ENCODE peak calls at places on chromosomes 2 and 18, in eight cellular contexts. O, L, Q, E, C, Z, D and S are unnamed samples.

GRCh38 chr18:23357992-23358594 is 95.0 kb upstream of the RIOK3 start:
- DNase-seq in D (no peak), O (no peak), Z (peak; percentile 56), E (peak; percentile 39), Q (peak; percentile 63), L (peak; percentile 22), C (peak; percentile 70), S (peak; percentile 28)

GRCh38 chr2:71082402-71083252 is 14.2 kb downstream of the NAGK start:
- DNase-seq in C (no peak), D (no peak), L (no peak), Z (no peak), Q (no peak), O (no peak), E (no peak), S (no peak)

GRCh38 chr2:17069564-17069963 is 403.9 kb upstream of the CYRIA start:
- DNase-seq in L (no peak), C (no peak), E (no peak), Z (no peak), Q (no peak), D (no peak), O (no peak), S (no peak)

GRCh38 chr2:69902213-69902922 is 8.6 kb downstream of the SNRNP27 start:
- DNase-seq in L (peak; percentile 24), Q (no peak), E (no peak), D (no peak), C (no peak), O (no peak), Z (no peak), S (no peak)

GRCh38 chr2:199136681-199137080 is 321.1 kb downstream of the SATB2 start:
- DNase-seq in E (no peak), D (no peak), Q (no peak), Z (no peak), O (no peak), C (no peak), L (peak; percentile 15), S (peak; percentile 46)

GRCh38 chr18:60019463-60019840 is 119.7 kb downstream of the PMAIP1 start:
- DNase-seq in D (no peak), L (no peak), Z (no peak), O (no peak), C (no peak), Q (no peak), E (no peak), S (no peak)

GRCh38 chr2:67724261-67724660 is 327.1 kb downstream of the ETAA1 start:
- DNase-seq in O (no peak), C (no peak), Q (no peak), D (no peak), E (no peak), Z (no peak), L (no peak), S (no peak)

GRCh38 chr2:88042476-88042875 is 13.1 kb downstream of the KRCC1 start:
- DNase-seq in O (no peak), D (no peak), L (no peak), E (no peak), Z (no peak), C (no peak), Q (no peak), S (no peak)

GRCh38 chr2:135775420-135775819 is 33.8 kb downstream of the UBXN4 start:
- DNase-seq in E (no peak), Q (no peak), O (no peak), D (no peak), L (no peak), Z (no peak), C (no peak), S (peak; percentile 39)

GRCh38 chr2:38202713-38203454 is 126.9 kb upstream of the CYP1B1 start:
- DNase-seq in E (no peak), D (no peak), C (no peak), L (no peak), O (no peak), Z (no peak), Q (no peak), S (no peak)

GRCh38 chr2:64605991-64606494 is 47.7 kb downstream of the SERTAD2 start:
- DNase-seq in L (no peak), Z (no peak), E (no peak), D (no peak), Q (no peak), C (no peak), O (no peak), S (no peak)

GRCh38 chr2:190973726-190974628 is 40.0 kb downstream of the STAT1 start:
- DNase-seq in L (no peak), E (no peak), Z (no peak), Q (no peak), C (no peak), D (no peak), O (no peak), S (no peak)

GRCh38 chr2:175815537-175815936 is 186.5 kb downstream of the LNPK start:
- DNase-seq in E (no peak), O (no peak), L (no peak), Z (no peak), C (no peak), D (no peak), Q (no peak), S (no peak)
- H3K4me3 ChIP-seq in E (no peak overlapping the region), O (no peak overlapping the region), L (no peak overlapping the region), Z (no peak overlapping the region), C (no peak overlapping the region), D (no peak overlapping the region), Q (no peak overlapping the region), S (no peak overlapping the region)

GRCh38 chr2:25417715-25418369 is 76.1 kb upstream of the DNMT3A start:
- DNase-seq in Z (no peak), D (no peak), E (no peak), O (no peak), L (no peak), C (no peak), Q (no peak), S (no peak)
- TF ChIP-seq POLR2A in Z (no peak), D (no peak), E (no peak), O (no peak), L (no peak), C (no peak), Q (no peak), S (no peak)

GRCh38 chr2:43803113-43803512 is 29.3 kb downstream of the DYNC2LI1 start:
- DNase-seq in Q (no peak), E (no peak), Z (no peak), O (no peak), D (no peak), C (no peak), L (no peak), S (no peak)

GRCh38 chr2:43800894-43801293 is 27.1 kb downstream of the DYNC2LI1 start:
- DNase-seq in Q (no peak), D (no peak), E (no peak), L (no peak), C (no peak), Z (no peak), O (no peak), S (no peak)

GRCh38 chr2:43802135-43802534 is 28.3 kb downstream of the DYNC2LI1 start:
- DNase-seq in D (no peak), Z (no peak), O (no peak), Q (no peak), L (no peak), C (no peak), E (no peak), S (no peak)

GRCh38 chr2:43796206-43796605 is 22.4 kb downstream of the DYNC2LI1 start:
- DNase-seq in C (no peak), E (no peak), L (no peak), Q (no peak), O (no peak), Z (no peak), D (no peak), S (no peak)

GRCh38 chr2:43798300-43798699 is 24.5 kb downstream of the DYNC2LI1 start:
- DNase-seq in D (no peak), O (no peak), C (no peak), L (no peak), Q (peak; percentile 8), E (no peak), Z (no peak), S (no peak)
- TF ChIP-seq CTCF in D (no peak), O (no peak), C (no peak), L (peak; percentile 33), Q (no peak), E (no peak), Z (no peak), S (peak; percentile 17)

DNA sequence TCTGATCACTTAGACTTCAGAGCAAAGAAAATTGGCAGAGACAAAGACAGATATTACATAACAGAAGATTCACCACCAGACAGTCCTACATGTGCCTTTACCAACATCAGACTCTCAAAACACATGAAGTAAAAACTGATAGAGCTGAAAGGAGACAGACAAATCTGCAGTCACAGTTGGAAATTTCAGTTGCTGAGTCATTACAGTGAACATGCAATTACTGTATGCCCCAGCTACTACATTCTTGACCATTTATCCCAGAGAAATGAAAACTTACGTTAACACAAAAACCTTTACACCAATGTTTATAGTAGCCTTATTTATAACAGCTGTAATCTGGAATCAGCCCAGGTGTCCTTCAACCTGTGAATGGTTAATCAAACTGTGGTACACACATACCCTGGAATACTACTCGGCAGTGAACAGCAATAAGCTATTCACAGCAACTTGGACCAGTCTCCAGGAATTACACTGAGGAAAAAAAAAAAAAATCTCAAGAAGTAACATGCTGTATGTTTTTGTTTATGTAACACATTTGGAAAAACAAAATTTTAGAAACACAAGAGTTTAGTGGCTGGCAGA is 7.5 kb upstream of the SCLY start:
- DNase-seq in D (no peak), O (no peak), C (no peak), E (no peak), L (no peak), Q (no peak), Z (no peak), S (no peak)
- H3K4me3 ChIP-seq in D (no peak overlapping the region), O (no peak overlapping the region), C (no peak overlapping the region), E (no peak overlapping the region), L (no peak overlapping the region), Q (no peak overlapping the region), Z (no peak overlapping the region), S (no peak overlapping the region)

DNA sequence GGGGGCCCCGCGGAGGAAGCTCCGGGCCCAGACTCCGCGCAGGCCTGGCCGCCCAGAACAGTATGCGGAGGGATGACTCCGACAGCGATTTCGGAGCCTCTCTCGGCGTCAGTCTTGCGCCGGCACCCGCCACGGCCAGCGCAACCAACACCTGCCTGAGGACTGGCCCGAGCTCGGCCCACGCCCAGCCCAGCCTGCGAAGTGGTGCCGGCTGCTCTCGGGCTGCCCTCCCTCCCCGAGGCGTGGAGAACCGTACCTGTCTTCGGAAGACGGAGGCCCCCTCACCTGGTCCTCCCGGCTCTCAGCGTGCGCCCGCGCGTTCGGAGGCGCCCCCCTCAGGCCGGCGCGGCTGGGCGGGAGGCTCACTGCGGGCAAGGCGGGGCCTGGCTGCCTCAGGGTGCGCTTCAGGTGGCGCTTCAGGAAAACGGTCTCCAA is at the start of gene M1AP:
- DNase-seq in Q (no peak), E (peak; percentile 17), D (no peak), Z (no peak), L (no peak), O (no peak), C (no peak), S (no peak)
- TF ChIP-seq POLR2A in Q (no peak), E (no peak), D (no peak), Z (no peak), L (no peak), O (no peak), C (no peak), S (no peak)

DNA sequence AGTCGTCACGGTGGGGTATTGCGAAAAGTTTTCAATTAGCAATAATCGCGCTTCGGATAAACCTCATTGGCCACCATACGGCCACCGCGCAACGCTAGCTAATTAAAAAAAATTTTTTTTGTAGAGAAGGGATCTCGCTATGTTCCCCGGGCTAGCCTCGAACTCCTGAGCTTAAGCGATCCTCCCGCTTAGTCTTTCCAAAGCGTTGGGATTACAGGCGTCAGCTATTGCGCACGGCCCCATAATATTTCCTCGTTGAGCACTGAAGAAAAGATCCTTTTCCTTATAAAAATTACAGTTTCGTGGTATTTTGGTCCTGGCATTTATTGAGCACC is 759 bp upstream of the ACTR1B start:
- DNase-seq in E (no peak), D (no peak), C (no peak), Z (no peak), Q (no peak), L (peak; percentile 26), O (no peak), S (no peak)
- TF ChIP-seq CTCF in E (no peak), D (no peak), C (no peak), Z (no peak), Q (no peak), L (peak; percentile 2), O (peak; percentile 5), S (no peak)